ENCODE peak calls at places on chromosomes 6 and 20, in six cellular contexts. K is right atrium auricular region, T is left ventricle myocardium inferior, F is RWPE1, R is caudate nucleus, V is upper lobe of right lung. B is an unnamed sample.
A peak's percentile ranks its signal among the peaks of the same experiment; 100 is the strongest.

GRCh38 chr20:45848969-45849582 is 8.1 kb downstream of the ACOT8 start:
- DNase-seq in T (no peak), K (no peak), V (no peak), R (no peak), F (no peak), B (no peak)

GRCh38 chr20:52985687-52986086 is 13.5 kb downstream of the TSHZ2 start:
- DNase-seq in V (no peak), R (no peak), K (no peak), F (no peak), T (no peak), B (no peak)

GRCh38 chr6:170029416-170030283 is 261.2 kb downstream of the DLL1 start:
- DNase-seq in K (no peak), R (no peak), F (no peak), V (peak; percentile 52), T (no peak), B (no peak)

GRCh38 chr20:35106827-35107380 is 14.3 kb upstream of the TRPC4AP start:
- DNase-seq in V (no peak), F (peak; percentile 28), T (no peak), K (no peak), R (no peak), B (no peak)

GRCh38 chr6:34630040-34630439 is 66.5 kb downstream of the ILRUN start:
- DNase-seq in F (peak; percentile 79), R (no peak), T (no peak), V (no peak), K (no peak), B (peak; percentile 89)

GRCh38 chr6:150353445-150353844 is 15.4 kb upstream of the IYD start:
- DNase-seq in R (no peak), K (no peak), T (no peak), V (no peak), F (no peak), B (no peak)

GRCh38 chr6:52410979-52411378 is 9.2 kb upstream of the EFHC1 start:
- DNase-seq in F (no peak), R (no peak), K (no peak), T (no peak), V (no peak), B (no peak)

GRCh38 chr6:10478187-10479040 is 42.7 kb upstream of the GCNT2 start:
- DNase-seq in F (peak; percentile 44), T (no peak), K (no peak), V (no peak), R (no peak), B (peak; percentile 30)

GRCh38 chr6:33297406-33297955 is 1.3 kb downstream of the RGL2 start:
- DNase-seq in R (no peak), F (peak; percentile 77), V (peak; percentile 88), T (no peak), K (no peak), B (peak; percentile 61)

GRCh38 chr6:170222498-170223471 is 68.1 kb downstream of the DLL1 start:
- DNase-seq in V (peak; percentile 69), F (no peak), K (no peak), R (no peak), T (no peak), B (peak; percentile 29)

GRCh38 chr20:46901638-46902037 is 7.0 kb downstream of the EYA2 start:
- DNase-seq in R (no peak), F (peak; percentile 82), K (no peak), V (no peak), T (no peak), B (peak; percentile 73)

GRCh38 chr6:125957845-125958244 is 1.3 kb downstream of the HINT3 start:
- DNase-seq in T (no peak), V (no peak), R (no peak), F (peak; percentile 54), K (no peak), B (peak; percentile 76)

GRCh38 chr20:46637861-46638366 is 13.3 kb downstream of the SLC13A3 start:
- DNase-seq in V (no peak), K (no peak), F (no peak), T (no peak), R (no peak), B (no peak)

GRCh38 chr6:116633685-116634084 is 17.4 kb downstream of the RSPH4A start:
- DNase-seq in R (no peak), V (no peak), K (no peak), F (no peak), T (no peak), B (peak; percentile 2)

GRCh38 chr20:49687595-49688567 is 25.8 kb downstream of the B4GALT5 start:
- DNase-seq in K (no peak), T (no peak), R (no peak), F (no peak), V (no peak), B (no peak)

GRCh38 chr6:49676671-49677281 is 36.6 kb downstream of the CRISP2 start:
- DNase-seq in K (no peak), V (no peak), R (no peak), T (no peak), F (peak; percentile 22), B (peak; percentile 33)
- H3K27ac ChIP-seq in K (no peak overlapping the region), V (no peak overlapping the region), R (no peak overlapping the region), T (no peak overlapping the region), F (no peak overlapping the region), B (no peak overlapping the region)

GRCh38 chr6:111870054-111870750 is 3.0 kb downstream of the FYN start:
- DNase-seq in T (no peak), R (no peak), F (no peak), V (no peak), K (no peak), B (no peak)
- H3K27ac ChIP-seq in T (peak overlapping the region; percentile 91), R (no peak overlapping the region), F (no peak overlapping the region), V (no peak overlapping the region), K (no peak overlapping the region), B (no peak overlapping the region)

GRCh38 chr6:12342664-12343063 is 52.5 kb downstream of the EDN1 start:
- DNase-seq in T (no peak), V (no peak), F (no peak), K (no peak), R (no peak), B (no peak)

GRCh38 chr6:12344949-12345693 is 55.0 kb downstream of the EDN1 start:
- DNase-seq in T (no peak), F (no peak), V (no peak), R (no peak), K (no peak), B (no peak)

GRCh38 chr6:12343440-12344162 is 53.4 kb downstream of the EDN1 start:
- DNase-seq in F (no peak), V (no peak), T (no peak), K (no peak), R (no peak), B (no peak)

GRCh38 chr6:12345694-12346058 is 55.5 kb downstream of the EDN1 start:
- DNase-seq in T (no peak), K (no peak), V (no peak), R (no peak), F (no peak), B (no peak)

GRCh38 chr6:12343122-12343439 is 52.9 kb downstream of the EDN1 start:
- DNase-seq in K (no peak), V (no peak), T (no peak), F (no peak), R (no peak), B (no peak)
- H3K27ac ChIP-seq in K (no peak overlapping the region), V (no peak overlapping the region), T (no peak overlapping the region), F (no peak overlapping the region), R (no peak overlapping the region), B (no peak overlapping the region)

DNA sequence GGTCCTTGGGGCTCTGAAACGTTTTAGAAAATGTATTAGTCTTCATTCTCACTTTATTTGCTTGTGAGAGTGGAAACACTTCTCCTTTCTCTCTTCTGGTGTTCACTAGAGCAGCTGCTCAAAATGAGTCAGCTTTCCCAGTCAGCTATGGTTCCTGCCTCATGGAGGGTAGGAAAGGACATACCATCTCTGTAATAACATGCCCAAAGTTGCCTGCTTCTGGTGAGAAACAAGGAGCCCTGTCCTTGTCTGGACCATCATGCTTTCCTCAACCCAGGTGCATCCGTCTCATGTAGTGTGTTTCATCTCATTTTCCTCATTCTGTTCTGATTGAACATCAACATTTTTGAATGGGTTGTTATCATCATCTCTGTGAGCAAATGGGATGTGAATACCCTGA is 17.1 kb upstream of the TINAG start:
- DNase-seq in K (no peak), F (peak; percentile 54), V (no peak), T (no peak), R (no peak), B (peak; percentile 96)
- H3K27ac ChIP-seq in K (no peak overlapping the region), F (no peak overlapping the region), V (no peak overlapping the region), T (no peak overlapping the region), R (no peak overlapping the region), B (peak overlapping the region; percentile 93)

GRCh38 chr6:122778961-122779671 is 400 bp upstream of the FABP7 start:
- DNase-seq in F (no peak), R (peak; percentile 30), T (no peak), K (no peak), V (no peak), B (no peak)

GRCh38 chr6:122779672-122780066 is at the start of gene FABP7:
- DNase-seq in R (no peak), V (no peak), F (no peak), T (no peak), K (no peak), B (no peak)

GRCh38 chr6:122781716-122782115 is 2.2 kb downstream of the FABP7 start:
- DNase-seq in T (no peak), K (no peak), F (no peak), R (no peak), V (no peak), B (no peak)

GRCh38 chr6:122778334-122778733 is 1.2 kb upstream of the FABP7 start:
- DNase-seq in F (no peak), V (no peak), T (no peak), R (no peak), K (no peak), B (no peak)

GRCh38 chr6:122780114-122780513 is 598 bp downstream of the FABP7 start:
- DNase-seq in F (no peak), K (no peak), T (no peak), R (no peak), V (no peak), B (no peak)
- H3K27ac ChIP-seq in F (no peak overlapping the region), K (no peak overlapping the region), T (no peak overlapping the region), R (no peak overlapping the region), V (no peak overlapping the region), B (no peak overlapping the region)